ENCODE peak calls at places on chromosomes 3 and 15, in ten cellular contexts. One of them, this sample, is unnamed. For H3K4me1, the result is how much of the 10 kb centered on the place peaks cover.

GRCh38 chr3:172981407-172981983 is 159.5 kb downstream of the SPATA16 start:
- DNase-seq in psoas muscle: no peak
- DNase-seq in spleen: no peak
- DNase-seq in kidney: no peak
- DNase-seq in cardiac muscle cell: no peak
- DNase-seq in IMR-90: no peak
- DNase-seq in tibial artery: no peak
- DNase-seq in esophagus squamous epithelium: no peak
- DNase-seq in CD8-positive, alpha-beta T cell: no peak
- DNase-seq in upper lobe of right lung: no peak
- DNase-seq in this sample: no peak

GRCh38 chr15:68773036-68773435 is 47.7 kb downstream of the ANP32A start:
- DNase-seq in psoas muscle: no peak
- DNase-seq in spleen: no peak
- DNase-seq in kidney: no peak
- DNase-seq in cardiac muscle cell: no peak
- DNase-seq in IMR-90: no peak
- DNase-seq in tibial artery: no peak
- DNase-seq in esophagus squamous epithelium: no peak
- DNase-seq in CD8-positive, alpha-beta T cell: no peak
- DNase-seq in upper lobe of right lung: no peak
- DNase-seq in this sample: no peak

GRCh38 chr3:152302521-152303021 is 33.8 kb downstream of the MBNL1 start:
- DNase-seq in psoas muscle: peak
- DNase-seq in spleen: no peak
- DNase-seq in kidney: no peak
- DNase-seq in cardiac muscle cell: peak
- DNase-seq in IMR-90: peak
- DNase-seq in tibial artery: peak
- DNase-seq in esophagus squamous epithelium: no peak
- DNase-seq in CD8-positive, alpha-beta T cell: no peak
- DNase-seq in upper lobe of right lung: peak
- DNase-seq in this sample: peak

GRCh38 chr3:194133661-194134230 is 2.2 kb upstream of the HES1 start:
- DNase-seq in psoas muscle: peak
- DNase-seq in spleen: no peak
- DNase-seq in kidney: peak
- DNase-seq in cardiac muscle cell: peak
- DNase-seq in IMR-90: peak
- DNase-seq in tibial artery: peak
- DNase-seq in esophagus squamous epithelium: no peak
- DNase-seq in CD8-positive, alpha-beta T cell: no peak
- DNase-seq in upper lobe of right lung: peak
- DNase-seq in this sample: peak

GRCh38 chr15:75130597-75131268 is 70.9 kb upstream of the C15orf39 start:
- DNase-seq in psoas muscle: no peak
- DNase-seq in spleen: no peak
- DNase-seq in kidney: no peak
- DNase-seq in cardiac muscle cell: no peak
- DNase-seq in IMR-90: no peak
- DNase-seq in tibial artery: no peak
- DNase-seq in esophagus squamous epithelium: no peak
- DNase-seq in CD8-positive, alpha-beta T cell: no peak
- DNase-seq in upper lobe of right lung: no peak
- DNase-seq in this sample: no peak

GRCh38 chr3:160792445-160793039 is 36.5 kb downstream of the PPM1L start:
- DNase-seq in psoas muscle: no peak
- DNase-seq in spleen: no peak
- DNase-seq in kidney: no peak
- DNase-seq in cardiac muscle cell: no peak
- DNase-seq in IMR-90: no peak
- DNase-seq in tibial artery: no peak
- DNase-seq in esophagus squamous epithelium: no peak
- DNase-seq in CD8-positive, alpha-beta T cell: no peak
- DNase-seq in upper lobe of right lung: no peak
- DNase-seq in this sample: no peak

GRCh38 chr3:156792114-156792513 is 34.0 kb upstream of the LEKR1 start:
- DNase-seq in psoas muscle: no peak
- DNase-seq in spleen: no peak
- DNase-seq in kidney: no peak
- DNase-seq in cardiac muscle cell: no peak
- DNase-seq in IMR-90: no peak
- DNase-seq in tibial artery: no peak
- DNase-seq in esophagus squamous epithelium: no peak
- DNase-seq in CD8-positive, alpha-beta T cell: no peak
- DNase-seq in upper lobe of right lung: no peak
- DNase-seq in this sample: no peak

GRCh38 chr3:194269610-194270145 is 81.5 kb downstream of the CPN2 start:
- DNase-seq in psoas muscle: peak
- DNase-seq in spleen: peak
- DNase-seq in kidney: peak
- DNase-seq in cardiac muscle cell: peak
- DNase-seq in IMR-90: no peak
- DNase-seq in tibial artery: peak
- DNase-seq in esophagus squamous epithelium: no peak
- DNase-seq in CD8-positive, alpha-beta T cell: no peak
- DNase-seq in upper lobe of right lung: peak
- DNase-seq in this sample: peak

GRCh38 chr3:6266135-6266534 is 594.8 kb upstream of the GRM7 start:
- DNase-seq in psoas muscle: no peak
- DNase-seq in spleen: no peak
- DNase-seq in kidney: no peak
- DNase-seq in cardiac muscle cell: no peak
- DNase-seq in IMR-90: no peak
- DNase-seq in tibial artery: no peak
- DNase-seq in esophagus squamous epithelium: no peak
- DNase-seq in CD8-positive, alpha-beta T cell: no peak
- DNase-seq in upper lobe of right lung: no peak
- DNase-seq in this sample: no peak

GRCh38 chr3:6264906-6265305 is 596.0 kb upstream of the GRM7 start:
- DNase-seq in psoas muscle: no peak
- DNase-seq in spleen: no peak
- DNase-seq in kidney: no peak
- DNase-seq in cardiac muscle cell: no peak
- DNase-seq in IMR-90: no peak
- DNase-seq in tibial artery: no peak
- DNase-seq in esophagus squamous epithelium: no peak
- DNase-seq in CD8-positive, alpha-beta T cell: no peak
- DNase-seq in upper lobe of right lung: no peak
- DNase-seq in this sample: no peak

GRCh38 chr3:6260551-6261191 is 600.2 kb upstream of the GRM7 start:
- DNase-seq in psoas muscle: no peak
- DNase-seq in spleen: no peak
- DNase-seq in kidney: no peak
- DNase-seq in cardiac muscle cell: no peak
- DNase-seq in IMR-90: no peak
- DNase-seq in tibial artery: no peak
- DNase-seq in esophagus squamous epithelium: no peak
- DNase-seq in CD8-positive, alpha-beta T cell: no peak
- DNase-seq in upper lobe of right lung: no peak
- DNase-seq in this sample: no peak

GRCh38 chr3:6264036-6264435 is 596.9 kb upstream of the GRM7 start:
- DNase-seq in psoas muscle: no peak
- DNase-seq in spleen: no peak
- DNase-seq in kidney: no peak
- DNase-seq in cardiac muscle cell: no peak
- DNase-seq in IMR-90: no peak
- DNase-seq in tibial artery: no peak
- DNase-seq in esophagus squamous epithelium: no peak
- DNase-seq in CD8-positive, alpha-beta T cell: no peak
- DNase-seq in upper lobe of right lung: no peak
- DNase-seq in this sample: no peak

GRCh38 chr3:6262035-6262434 is 598.9 kb upstream of the GRM7 start:
- DNase-seq in psoas muscle: no peak
- DNase-seq in spleen: no peak
- DNase-seq in kidney: no peak
- DNase-seq in cardiac muscle cell: no peak
- DNase-seq in IMR-90: no peak
- DNase-seq in tibial artery: no peak
- DNase-seq in esophagus squamous epithelium: no peak
- DNase-seq in CD8-positive, alpha-beta T cell: no peak
- DNase-seq in upper lobe of right lung: no peak
- DNase-seq in this sample: no peak
- H3K4me1 ChIP-seq in psoas muscle: under half
- H3K4me1 ChIP-seq in spleen: under half
- H3K4me1 ChIP-seq in kidney: under half
- H3K4me1 ChIP-seq in cardiac muscle cell: under half
- H3K4me1 ChIP-seq in IMR-90: under half
- H3K4me1 ChIP-seq in tibial artery: under half
- H3K4me1 ChIP-seq in esophagus squamous epithelium: under half
- H3K4me1 ChIP-seq in CD8-positive, alpha-beta T cell: under half
- H3K4me1 ChIP-seq in upper lobe of right lung: under half
- H3K4me1 ChIP-seq in this sample: under half

DNA sequence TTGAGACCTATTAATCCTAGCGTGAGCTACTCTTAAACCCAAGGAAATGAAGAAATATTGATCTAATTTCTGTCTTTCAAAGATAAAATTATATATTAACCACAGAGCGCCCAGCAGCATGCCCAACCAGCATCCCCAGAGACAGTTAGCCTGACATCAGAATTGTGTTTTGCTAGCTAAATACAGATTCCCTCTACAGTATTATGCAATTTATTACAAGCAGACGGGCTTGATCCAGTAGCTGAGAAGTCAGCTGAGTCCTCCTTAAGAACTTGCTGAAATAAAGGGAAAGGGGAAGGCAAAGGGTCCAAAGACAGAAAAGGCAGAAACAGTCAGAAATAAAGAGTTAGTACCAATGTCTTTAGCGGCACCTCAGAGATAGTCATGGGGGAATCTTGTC is 7.2 kb upstream of the TUSC7 start:
- DNase-seq in psoas muscle: no peak
- DNase-seq in spleen: no peak
- DNase-seq in kidney: no peak
- DNase-seq in cardiac muscle cell: no peak
- DNase-seq in IMR-90: no peak
- DNase-seq in tibial artery: no peak
- DNase-seq in esophagus squamous epithelium: no peak
- DNase-seq in CD8-positive, alpha-beta T cell: no peak
- DNase-seq in upper lobe of right lung: no peak
- DNase-seq in this sample: no peak
- H3K27ac ChIP-seq in psoas muscle: no peak
- H3K27ac ChIP-seq in spleen: no peak
- H3K27ac ChIP-seq in kidney: no peak
- H3K27ac ChIP-seq in cardiac muscle cell: no peak
- H3K27ac ChIP-seq in IMR-90: no peak
- H3K27ac ChIP-seq in tibial artery: no peak
- H3K27ac ChIP-seq in esophagus squamous epithelium: no peak
- H3K27ac ChIP-seq in CD8-positive, alpha-beta T cell: no peak
- H3K27ac ChIP-seq in upper lobe of right lung: no peak
- H3K27ac ChIP-seq in this sample: no peak

DNA sequence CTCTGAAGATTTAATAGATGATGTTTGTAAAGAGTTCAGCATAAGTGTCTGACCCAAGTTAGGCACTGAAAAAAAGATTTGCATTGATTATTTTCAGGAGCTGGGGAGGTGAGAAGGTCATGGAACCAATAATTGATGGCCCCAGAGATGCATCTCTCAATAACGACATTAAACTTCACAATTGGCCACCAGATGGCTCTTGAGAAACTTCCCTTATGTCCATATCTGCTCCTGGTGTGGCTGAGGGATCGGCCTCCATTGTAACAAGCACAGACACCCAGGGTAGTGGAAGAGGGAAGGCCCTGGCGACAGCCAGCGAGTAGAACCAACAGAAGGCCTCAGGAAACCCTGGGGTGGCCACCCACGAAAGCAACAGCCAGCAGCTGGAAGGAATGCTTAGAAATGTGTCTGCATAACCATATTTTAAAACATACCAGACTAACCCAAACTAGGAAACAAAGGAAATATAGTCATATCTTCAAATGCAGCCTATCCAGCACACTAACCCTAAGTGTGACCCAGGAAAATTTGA is 536.7 kb downstream of the SOX2 start:
- DNase-seq in psoas muscle: no peak
- DNase-seq in spleen: no peak
- DNase-seq in kidney: no peak
- DNase-seq in cardiac muscle cell: no peak
- DNase-seq in IMR-90: no peak
- DNase-seq in tibial artery: no peak
- DNase-seq in esophagus squamous epithelium: no peak
- DNase-seq in CD8-positive, alpha-beta T cell: no peak
- DNase-seq in upper lobe of right lung: no peak
- DNase-seq in this sample: no peak
- TF ChIP-seq CTCF in psoas muscle: no peak
- TF ChIP-seq CTCF in spleen: no peak
- TF ChIP-seq CTCF in kidney: no peak
- TF ChIP-seq CTCF in cardiac muscle cell: no peak
- TF ChIP-seq CTCF in IMR-90: no peak
- TF ChIP-seq CTCF in tibial artery: no peak
- TF ChIP-seq CTCF in esophagus squamous epithelium: no peak
- TF ChIP-seq CTCF in CD8-positive, alpha-beta T cell: no peak
- TF ChIP-seq CTCF in upper lobe of right lung: no peak
- TF ChIP-seq CTCF in this sample: no peak

GRCh38 chr3:11211531-11212300 is 57.4 kb downstream of the HRH1 start:
- DNase-seq in psoas muscle: no peak
- DNase-seq in spleen: no peak
- DNase-seq in kidney: no peak
- DNase-seq in cardiac muscle cell: peak
- DNase-seq in IMR-90: peak
- DNase-seq in tibial artery: no peak
- DNase-seq in esophagus squamous epithelium: no peak
- DNase-seq in CD8-positive, alpha-beta T cell: no peak
- DNase-seq in upper lobe of right lung: no peak
- DNase-seq in this sample: no peak

GRCh38 chr3:11214451-11214987 is 57.7 kb upstream of the ATG7 start:
- DNase-seq in psoas muscle: no peak
- DNase-seq in spleen: no peak
- DNase-seq in kidney: no peak
- DNase-seq in cardiac muscle cell: no peak
- DNase-seq in IMR-90: no peak
- DNase-seq in tibial artery: no peak
- DNase-seq in esophagus squamous epithelium: no peak
- DNase-seq in CD8-positive, alpha-beta T cell: no peak
- DNase-seq in upper lobe of right lung: no peak
- DNase-seq in this sample: no peak

GRCh38 chr3:11212301-11212613 is 58.0 kb downstream of the HRH1 start:
- DNase-seq in psoas muscle: no peak
- DNase-seq in spleen: no peak
- DNase-seq in kidney: no peak
- DNase-seq in cardiac muscle cell: no peak
- DNase-seq in IMR-90: peak
- DNase-seq in tibial artery: no peak
- DNase-seq in esophagus squamous epithelium: no peak
- DNase-seq in CD8-positive, alpha-beta T cell: no peak
- DNase-seq in upper lobe of right lung: no peak
- DNase-seq in this sample: no peak

GRCh38 chr3:11212784-11213183 is 58.5 kb downstream of the HRH1 start:
- DNase-seq in psoas muscle: no peak
- DNase-seq in spleen: no peak
- DNase-seq in kidney: no peak
- DNase-seq in cardiac muscle cell: no peak
- DNase-seq in IMR-90: no peak
- DNase-seq in tibial artery: no peak
- DNase-seq in esophagus squamous epithelium: no peak
- DNase-seq in CD8-positive, alpha-beta T cell: no peak
- DNase-seq in upper lobe of right lung: no peak
- DNase-seq in this sample: no peak

DNA sequence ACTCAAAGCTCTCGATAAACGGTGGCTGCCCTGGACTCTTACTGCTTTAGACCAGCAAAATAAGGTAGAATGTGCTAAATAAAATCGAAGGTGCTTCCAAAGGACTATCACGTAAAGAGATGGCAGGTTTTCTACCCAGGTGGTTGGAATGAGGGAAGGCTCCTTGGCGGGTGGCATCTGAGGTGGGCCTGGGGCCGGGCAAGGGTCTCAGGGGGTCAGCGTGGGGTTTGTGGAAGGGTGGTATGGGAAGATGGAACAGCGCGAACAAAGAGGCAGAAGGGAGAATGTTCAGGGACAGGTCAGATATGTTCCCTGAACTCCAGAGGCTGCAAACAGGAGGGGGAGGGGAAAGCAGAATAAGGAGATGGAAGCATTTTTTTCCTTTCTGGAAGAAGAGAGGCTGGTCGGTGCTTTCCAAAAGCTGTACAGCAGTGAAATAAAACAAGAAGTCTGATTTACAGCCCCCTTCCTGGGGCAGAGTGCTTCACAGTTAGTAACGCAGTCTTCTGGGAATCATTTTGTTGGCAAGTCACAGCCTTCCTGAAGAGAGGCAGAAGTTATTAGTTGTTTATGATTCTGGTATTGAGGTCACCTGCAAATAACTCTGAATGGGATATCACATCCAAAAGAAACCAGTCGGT is 58.3 kb upstream of the ATG7 start:
- DNase-seq in psoas muscle: no peak
- DNase-seq in spleen: no peak
- DNase-seq in kidney: no peak
- DNase-seq in cardiac muscle cell: no peak
- DNase-seq in IMR-90: no peak
- DNase-seq in tibial artery: no peak
- DNase-seq in esophagus squamous epithelium: no peak
- DNase-seq in CD8-positive, alpha-beta T cell: no peak
- DNase-seq in upper lobe of right lung: no peak
- DNase-seq in this sample: no peak
- H3K4me1 ChIP-seq in psoas muscle: under half
- H3K4me1 ChIP-seq in spleen: under half
- H3K4me1 ChIP-seq in kidney: under half
- H3K4me1 ChIP-seq in cardiac muscle cell: under half
- H3K4me1 ChIP-seq in IMR-90: under half
- H3K4me1 ChIP-seq in tibial artery: under half
- H3K4me1 ChIP-seq in esophagus squamous epithelium: under half
- H3K4me1 ChIP-seq in CD8-positive, alpha-beta T cell: under half
- H3K4me1 ChIP-seq in upper lobe of right lung: under half
- H3K4me1 ChIP-seq in this sample: under half